ENCODE peak calls at places on chromosomes 11 and 22, in eight cellular contexts. A, H, Y, G, I, W, D and V are unnamed samples.

GRCh38 chr11:19821412-19821875 is 108.8 kb downstream of the NAV2 start:
- DNase-seq in D (no peak), G (peak), Y (no peak), W (no peak), H (no peak), I (no peak), A (no peak), V (no peak)

GRCh38 chr22:35961480-35961902 is 67.1 kb downstream of the RBFOX2 start:
- DNase-seq in I (no peak), Y (no peak), H (peak), A (peak), W (no peak), G (no peak), D (peak), V (peak)

GRCh38 chr11:22510010-22510409 is 115.6 kb downstream of the FANCF start:
- DNase-seq in H (no peak), D (no peak), G (no peak), I (no peak), W (no peak), A (no peak), Y (no peak), V (peak)

GRCh38 chr22:43238526-43239006 is 51.6 kb upstream of the TTLL12 start:
- DNase-seq in G (no peak), A (peak), W (no peak), I (no peak), D (no peak), Y (no peak), H (no peak), V (no peak)

GRCh38 chr11:130213143-130213978 is 53.8 kb downstream of the ST14 start:
- DNase-seq in W (peak), H (peak), D (no peak), A (peak), Y (peak), G (peak), I (peak), V (peak)

GRCh38 chr11:128481135-128481534 is 106.2 kb downstream of the ETS1 start:
- DNase-seq in Y (no peak), D (no peak), G (no peak), A (no peak), H (no peak), W (no peak), I (peak), V (peak)

GRCh38 chr22:32396255-32396654 is 15.8 kb downstream of the RTCB start:
- DNase-seq in D (no peak), G (no peak), I (no peak), Y (no peak), A (no peak), W (no peak), H (no peak), V (no peak)

GRCh38 chr11:99020324-99021225 is at the start of gene CNTN5:
- DNase-seq in D (peak), H (no peak), Y (no peak), G (peak), I (peak), W (no peak), A (peak), V (peak)

GRCh38 chr22:23079814-23080521 is 9.6 kb downstream of the GNAZ start:
- DNase-seq in H (no peak), G (no peak), D (no peak), A (no peak), I (no peak), Y (no peak), W (no peak), V (no peak)

GRCh38 chr11:8333431-8334401 is 70.0 kb upstream of the LMO1 start:
- DNase-seq in D (no peak), G (no peak), H (no peak), I (no peak), Y (no peak), W (no peak), A (no peak), V (no peak)

GRCh38 chr11:3153291-3153861 is 11.7 kb downstream of the OSBPL5 start:
- DNase-seq in D (peak), A (peak), Y (no peak), H (peak), G (peak), I (peak), W (no peak), V (peak)

GRCh38 chr11:2300936-2301630 is 635 bp downstream of the C11orf21 start:
- DNase-seq in W (no peak), Y (peak), D (no peak), G (no peak), H (no peak), I (peak), A (no peak), V (no peak)

GRCh38 chr22:20963201-20964052 is 3.6 kb upstream of the AIFM3 start:
- DNase-seq in D (no peak), A (no peak), W (no peak), H (no peak), I (no peak), G (no peak), Y (no peak), V (no peak)

GRCh38 chr11:32259641-32260081 is 168.8 kb downstream of the RCN1 start:
- DNase-seq in Y (no peak), A (no peak), G (peak), I (peak), W (no peak), D (no peak), H (peak), V (no peak)

GRCh38 chr11:70736461-70736860 is 338.1 kb downstream of the CTTN start:
- DNase-seq in D (no peak), G (no peak), W (no peak), H (no peak), I (no peak), Y (no peak), A (no peak), V (no peak)

GRCh38 chr22:30016596-30016995 is 63.7 kb upstream of the HORMAD2 start:
- DNase-seq in H (no peak), W (no peak), A (no peak), G (no peak), D (no peak), Y (no peak), I (no peak), V (peak)

GRCh38 chr22:24567668-24568067 is 11.9 kb downstream of the SNRPD3 start:
- DNase-seq in W (no peak), H (no peak), G (no peak), I (no peak), D (no peak), Y (no peak), A (no peak), V (no peak)

GRCh38 chr22:44047891-44048301 is 23.8 kb downstream of the PARVB start:
- DNase-seq in Y (no peak), D (no peak), A (no peak), G (no peak), W (no peak), H (no peak), I (no peak), V (no peak)

GRCh38 chr22:43110927-43111623 is 525 bp downstream of the BIK start:
- DNase-seq in G (peak), A (no peak), W (peak), I (no peak), H (peak), Y (peak), D (no peak), V (peak)

GRCh38 chr11:910044-910588 is 494 bp downstream of the CHID1 start:
- DNase-seq in A (no peak), G (no peak), D (no peak), I (no peak), H (no peak), W (peak), Y (no peak), V (no peak)

GRCh38 chr22:23527971-23528740 is 51.9 kb downstream of the IGLL1 start:
- DNase-seq in H (peak), A (no peak), W (no peak), D (no peak), I (no peak), Y (no peak), G (peak), V (no peak)

GRCh38 chr11:64558869-64559268 is 32.2 kb upstream of the SLC22A12 start:
- DNase-seq in W (no peak), G (no peak), D (no peak), A (no peak), H (no peak), I (no peak), Y (no peak), V (no peak)

GRCh38 chr11:124920870-124921609 is 2.0 kb downstream of the HEPN1 start:
- DNase-seq in Y (peak), W (peak), G (peak), D (peak), A (peak), H (peak), I (peak), V (peak)

GRCh38 chr11:36258730-36259360 is 30.4 kb downstream of the COMMD9 start:
- DNase-seq in A (peak), H (peak), W (no peak), Y (no peak), I (peak), D (peak), G (no peak), V (peak)

GRCh38 chr22:50696799-50697561 is 24.4 kb downstream of the SHANK3 start:
- DNase-seq in I (no peak), W (no peak), G (peak), Y (no peak), A (peak), D (no peak), H (peak), V (peak)

GRCh38 chr22:48782817-48783511 is 1044.7 kb downstream of the BRD1 start:
- DNase-seq in A (no peak), Y (no peak), G (no peak), D (no peak), H (no peak), I (no peak), W (no peak), V (no peak)

GRCh38 chr11:73582636-73583035 is 15.3 kb downstream of the FAM168A start:
- DNase-seq in I (no peak), A (no peak), Y (no peak), H (no peak), D (no peak), G (no peak), W (no peak), V (no peak)

GRCh38 chr11:2833938-2834892 is 51.4 kb downstream of the CDKN1C start:
- DNase-seq in I (no peak), W (no peak), Y (no peak), D (no peak), G (peak), H (no peak), A (no peak), V (no peak)

GRCh38 chr22:41919357-41920224 is 4.7 kb upstream of the SHISA8 start:
- DNase-seq in A (peak), D (no peak), W (no peak), I (peak), Y (no peak), H (peak), G (peak), V (peak)

GRCh38 chr11:123407124-123407995 is 22.7 kb upstream of the GRAMD1B start:
- DNase-seq in H (peak), W (peak), A (peak), I (peak), G (no peak), D (peak), Y (peak), V (peak)

GRCh38 chr11:85854212-85854556 is 999 bp upstream of the CCDC83 start:
- DNase-seq in Y (no peak), A (no peak), I (no peak), H (no peak), D (no peak), G (no peak), W (no peak), V (no peak)

GRCh38 chr11:114308689-114309089 is 12.5 kb downstream of the NNMT start:
- DNase-seq in I (peak), G (no peak), Y (no peak), A (no peak), D (peak), W (no peak), H (no peak), V (peak)
- H3K4me3 ChIP-seq in I (no peak), G (no peak), Y (no peak), A (no peak), D (no peak), W (no peak), H (no peak), V (no peak)

GRCh38 chr11:114084414-114084813 is 24.9 kb downstream of the ZBTB16 start:
- DNase-seq in D (no peak), I (no peak), W (no peak), A (no peak), Y (no peak), H (no peak), G (no peak), V (no peak)

GRCh38 chr11:114082415-114082748 is 22.9 kb downstream of the ZBTB16 start:
- DNase-seq in I (no peak), Y (no peak), G (no peak), W (no peak), A (no peak), H (no peak), D (no peak), V (no peak)

GRCh38 chr11:114081641-114082414 is 22.3 kb downstream of the ZBTB16 start:
- DNase-seq in D (peak), H (no peak), I (no peak), Y (no peak), A (no peak), W (no peak), G (no peak), V (peak)

GRCh38 chr11:114082767-114083181 is 23.3 kb downstream of the ZBTB16 start:
- DNase-seq in H (peak), W (no peak), A (peak), D (no peak), I (no peak), G (peak), Y (no peak), V (no peak)

GRCh38 chr11:114083256-114084252 is 24.0 kb downstream of the ZBTB16 start:
- DNase-seq in Y (no peak), W (no peak), G (no peak), D (no peak), A (no peak), H (no peak), I (no peak), V (no peak)
- H3K4me3 ChIP-seq in Y (no peak), W (no peak), G (no peak), D (no peak), A (peak), H (no peak), I (no peak), V (no peak)

DNA sequence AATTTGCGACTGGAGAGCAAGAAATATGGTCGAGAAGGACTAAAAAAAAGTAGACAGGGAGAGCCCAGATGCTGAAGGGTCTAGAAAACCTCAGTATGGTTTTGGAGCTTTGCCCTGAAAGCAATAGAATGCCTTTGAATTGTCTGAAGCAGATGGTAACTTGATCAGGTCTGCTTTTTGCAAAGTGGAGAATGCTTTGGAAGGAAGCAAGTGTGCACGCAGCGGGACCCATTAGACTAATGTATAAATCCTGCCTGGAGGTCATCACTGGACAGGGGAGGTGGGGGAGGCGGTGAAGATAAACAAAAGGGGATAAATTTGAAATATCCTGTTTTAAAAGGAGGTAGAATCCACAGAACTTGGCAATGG is 757 bp upstream of the HINFP start:
- DNase-seq in Y (no peak), H (no peak), I (no peak), G (no peak), D (peak), W (no peak), A (no peak), V (peak)
- H3K4me3 ChIP-seq in Y (peak), H (peak), I (peak), G (peak), D (peak), W (peak), A (peak), V (peak)

DNA sequence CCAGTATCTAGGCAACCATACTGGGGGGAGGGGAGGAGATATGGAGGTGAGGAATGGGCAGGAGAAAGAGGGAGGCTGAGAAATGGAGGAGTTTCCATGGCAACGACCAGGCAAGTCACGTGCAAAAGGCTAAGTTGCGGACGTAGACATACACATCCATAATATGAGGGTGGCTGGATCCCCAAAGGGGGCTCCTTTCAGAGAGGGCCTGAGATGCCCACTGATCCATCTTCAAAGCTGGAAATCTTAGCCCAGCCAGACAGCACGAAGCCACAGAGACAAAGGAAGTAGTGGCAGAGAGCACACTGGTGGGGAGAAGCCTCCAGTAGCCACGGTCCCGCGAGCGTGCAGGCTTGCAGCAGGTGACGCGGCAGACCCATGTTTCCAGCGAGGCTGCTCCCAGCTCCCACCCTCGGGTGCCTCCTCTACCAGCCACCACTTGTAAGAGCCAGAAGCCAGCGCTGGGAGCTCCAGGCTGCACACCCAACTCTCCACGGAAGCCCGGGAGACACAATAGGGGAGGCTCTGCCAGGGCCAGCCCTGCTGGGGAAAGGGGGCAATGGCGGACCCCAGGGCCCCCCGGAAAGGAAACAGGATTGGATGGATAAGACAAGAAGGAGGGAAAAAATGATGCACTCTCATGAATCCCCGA is 935 bp downstream of the FXYD6 start:
- DNase-seq in H (no peak), W (no peak), D (no peak), A (peak), I (no peak), Y (peak), G (no peak), V (no peak)
- H3K4me3 ChIP-seq in H (peak), W (peak), D (peak), A (peak), I (peak), Y (peak), G (peak), V (no peak)